ENCODE peak calls at places on chromosomes 11 and 22, in four cellular contexts. T is gastrocnemius medialis, S is WTC11, P is sigmoid colon. W is an unnamed sample.

GRCh38 chr11:70399681-70400112 is 1.4 kb downstream of the CTTN start:
- DNase-seq in T (peak), S (peak), P (peak), W (no peak)

GRCh38 chr11:116578971-116579687 is 193.7 kb downstream of the BUD13 start:
- DNase-seq in T (no peak), S (peak), P (no peak), W (no peak)

GRCh38 chr11:119982517-119983239 is 155.2 kb downstream of the TRIM29 start:
- DNase-seq in T (no peak), S (no peak), P (no peak), W (no peak)

GRCh38 chr11:131582021-131582531 is 211.7 kb downstream of the NTM start:
- DNase-seq in T (no peak), S (no peak), P (no peak), W (no peak)

GRCh38 chr11:129333873-129334272 is 41.8 kb upstream of the BARX2 start:
- DNase-seq in T (no peak), S (no peak), P (no peak), W (no peak)

GRCh38 chr11:67433536-67434394 is 3.7 kb downstream of the PTPRCAP start:
- DNase-seq in T (no peak), S (no peak), P (no peak), W (no peak)

GRCh38 chr11:27812341-27812740 is 112.1 kb upstream of the BDNF start:
- DNase-seq in T (no peak), S (no peak), P (no peak), W (no peak)

GRCh38 chr22:20000246-20001081 is 16.2 kb downstream of the ARVCF start:
- DNase-seq in T (no peak), S (no peak), P (no peak), W (no peak)

GRCh38 chr11:71429701-71430100 is 18.5 kb downstream of the DHCR7 start:
- DNase-seq in T (no peak), S (no peak), P (no peak), W (no peak)

GRCh38 chr11:64564947-64565889 is 25.8 kb upstream of the SLC22A12 start:
- DNase-seq in T (no peak), S (peak), P (no peak), W (no peak)
- TF ChIP-seq CTCF in T (no peak), S (no peak), P (no peak), W (peak)

GRCh38 chr22:48577691-48578090 is 1250.0 kb downstream of the BRD1 start:
- DNase-seq in T (no peak), S (no peak), P (no peak), W (no peak)

GRCh38 chr22:48574776-48575566 is 1252.7 kb downstream of the BRD1 start:
- DNase-seq in T (no peak), S (peak), P (no peak), W (peak)

GRCh38 chr22:48575567-48576332 is 1251.9 kb downstream of the BRD1 start:
- DNase-seq in T (no peak), S (no peak), P (no peak), W (no peak)

GRCh38 chr22:48577014-48577690 is 1250.5 kb downstream of the BRD1 start:
- DNase-seq in T (no peak), S (peak), P (no peak), W (no peak)

GRCh38 chr22:48576333-48577013 is 1251.2 kb downstream of the BRD1 start:
- DNase-seq in T (no peak), S (peak), P (no peak), W (peak)
- TF ChIP-seq CTCF in T (no peak), S (no peak), P (peak), W (peak)

GRCh38 chr22:49429066-49429465 is 398.6 kb downstream of the BRD1 start:
- DNase-seq in T (no peak), S (no peak), P (no peak), W (no peak)
- TF ChIP-seq CTCF in T (no peak), S (no peak), P (no peak), W (peak)

GRCh38 chr11:2415601-2416380 is 15.2 kb downstream of the TSSC4 start:
- DNase-seq in T (no peak), S (no peak), P (no peak), W (no peak)
- TF ChIP-seq CTCF in T (no peak), S (peak), P (no peak), W (peak)

DNA sequence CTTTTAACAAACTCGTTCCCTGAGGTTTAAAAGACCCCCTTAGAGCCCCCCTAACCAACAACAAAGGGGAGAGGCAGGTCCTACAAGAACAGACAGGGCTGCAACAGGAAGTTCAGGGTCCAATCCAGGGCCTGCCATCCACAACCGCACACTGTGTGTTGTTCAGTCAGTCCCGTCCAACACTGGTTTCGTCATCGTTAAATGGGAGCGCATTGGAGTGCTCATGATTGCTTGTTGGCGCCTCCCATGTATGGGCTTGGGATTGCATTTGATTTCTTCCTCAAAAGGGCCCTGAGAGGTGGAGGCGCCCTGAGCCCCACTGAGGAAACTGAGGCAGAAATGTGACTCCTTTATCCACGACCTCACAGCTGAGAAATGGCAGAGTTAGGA is 174.1 kb downstream of the MN1 start:
- DNase-seq in T (no peak), S (no peak), P (no peak), W (no peak)
- TF ChIP-seq CTCF in T (no peak), S (no peak), P (no peak), W (no peak)

DNA sequence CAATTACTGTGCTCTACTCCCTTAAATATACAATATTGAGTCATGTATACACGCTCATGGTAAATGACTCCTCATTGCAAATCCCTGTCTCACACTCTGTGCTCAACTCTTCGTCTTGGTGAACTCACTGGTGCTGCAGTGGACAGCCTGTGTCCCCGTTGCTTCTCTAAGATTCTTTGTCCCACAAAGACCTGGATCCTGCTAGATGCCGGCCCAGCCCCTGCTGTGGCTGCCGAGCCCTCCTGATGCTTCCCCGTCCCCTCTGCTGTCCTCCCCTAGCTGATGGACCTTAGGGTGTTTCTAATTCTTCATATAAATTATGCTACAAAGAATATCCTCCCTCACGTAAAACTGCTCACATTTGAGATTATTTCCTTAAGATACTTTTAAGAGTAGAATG is 5.5 kb downstream of the APOL2 start:
- DNase-seq in T (no peak), S (no peak), P (no peak), W (no peak)
- TF ChIP-seq CTCF in T (no peak), S (no peak), P (no peak), W (no peak)

GRCh38 chr22:23147632-23148387 is 2.5 kb downstream of the RAB36 start:
- DNase-seq in T (no peak), S (no peak), P (no peak), W (no peak)
- TF ChIP-seq CTCF in T (no peak), S (no peak), P (no peak), W (no peak)